ENCODE peak calls at places on chromosomes 13 and 19, in six cellular contexts. E is KG1; R is cardiac muscle cell; F is activated naive CD4-positive, alpha-beta T cell treated with anti-CD3 and anti-CD28 coated beads, Interleukin-2, amount 10 ng/mL, durations not matched to agents 7 days and 5 days; X is mesendoderm; N is tibial nerve. A is an unnamed sample.

GRCh38 chr19:46660008-46660517 is 919 bp downstream of the DACT3 start:
- DNase-seq in E (no peak), R (peak), F (peak), X (peak), N (no peak), A (no peak)

GRCh38 chr19:34979819-34980640 is 16.0 kb upstream of the ZNF792 start:
- DNase-seq in E (no peak), R (no peak), F (no peak), X (no peak), N (no peak), A (no peak)

GRCh38 chr19:50908311-50908710 is 2.9 kb downstream of the KLK4 start:
- DNase-seq in E (no peak), R (no peak), F (no peak), X (no peak), N (no peak), A (no peak)

GRCh38 chr19:29467824-29468401 is 57.9 kb upstream of the VSTM2B start:
- DNase-seq in E (no peak), R (peak), F (peak), X (peak), N (no peak), A (no peak)

GRCh38 chr13:112954488-112955270 is 14.3 kb upstream of the MCF2L start:
- DNase-seq in E (no peak), R (no peak), F (no peak), X (no peak), N (no peak), A (no peak)

GRCh38 chr19:47390533-47391488 is 28.5 kb downstream of the MEIS3 start:
- DNase-seq in E (no peak), R (no peak), F (no peak), X (no peak), N (no peak), A (no peak)

GRCh38 chr19:29478578-29479565 is 46.9 kb upstream of the VSTM2B start:
- DNase-seq in E (no peak), R (no peak), F (peak), X (peak), N (no peak), A (no peak)

GRCh38 chr19:18649371-18650047 is 12.7 kb downstream of the KLHL26 start:
- DNase-seq in E (no peak), R (peak), F (no peak), X (no peak), N (peak), A (no peak)

GRCh38 chr13:30759748-30760147 is 24.4 kb downstream of the ALOX5AP start:
- DNase-seq in E (no peak), R (peak), F (no peak), X (no peak), N (no peak), A (no peak)

GRCh38 chr19:48123907-48124675 is 13.5 kb upstream of the PLA2G4C start:
- DNase-seq in E (no peak), R (peak), F (no peak), X (no peak), N (no peak), A (no peak)

GRCh38 chr13:83085186-83085900 is 796.9 kb downstream of the SLITRK1 start:
- DNase-seq in E (no peak), R (peak), F (no peak), X (no peak), N (no peak), A (no peak)

GRCh38 chr13:51524312-51524711 is 60.0 kb upstream of the WDFY2 start:
- DNase-seq in E (no peak), R (peak), F (no peak), X (peak), N (no peak), A (no peak)

GRCh38 chr13:31925079-31925478 is 106.5 kb upstream of the FRY start:
- DNase-seq in E (no peak), R (no peak), F (no peak), X (no peak), N (no peak), A (no peak)

GRCh38 chr13:112859128-112859816 is 109.7 kb upstream of the MCF2L start:
- DNase-seq in E (no peak), R (no peak), F (no peak), X (no peak), N (no peak), A (no peak)

GRCh38 chr13:51727634-51728274 is 76.2 kb downstream of the DHRS12 start:
- DNase-seq in E (no peak), R (peak), F (no peak), X (no peak), N (no peak), A (no peak)

A was measured in T1000.